ENCODE peak calls at places on chromosome 18, in ten cellular contexts. S, Z, W, I, M, R, Q, E, V and A are unnamed samples.

GRCh38 chr18:79197531-79197930 is 128.3 kb downstream of the ATP9B start:
- DNase-seq in S (no peak), Z (no peak), R (no peak), I (no peak), V (no peak), W (no peak), E (no peak), Q (no peak), M (no peak), A (no peak)

GRCh38 chr18:44909191-44909719 is 228.6 kb downstream of the SETBP1 start:
- DNase-seq in Q (no peak), V (no peak), I (no peak), W (no peak), E (peak; percentile 23), S (no peak), M (peak; percentile 43), Z (no peak), R (no peak), A (no peak)

GRCh38 chr18:55079481-55080350 is 120.5 kb upstream of the CCDC68 start:
- DNase-seq in Z (no peak), Q (no peak), M (peak; percentile 23), S (no peak), E (peak; percentile 67), I (no peak), R (no peak), W (no peak), V (no peak), A (no peak)

GRCh38 chr18:49206717-49207116 is 253.7 kb downstream of the DYM start:
- DNase-seq in I (no peak), R (no peak), S (no peak), W (no peak), E (peak; percentile 11), M (no peak), Q (no peak), V (no peak), Z (no peak), A (no peak)

GRCh38 chr18:58129019-58129374 is 85.0 kb downstream of the NEDD4L start:
- DNase-seq in Z (no peak), V (no peak), E (no peak), S (no peak), Q (no peak), M (no peak), I (no peak), W (no peak), R (no peak), A (no peak)

GRCh38 chr18:72878143-72878542 is 10.4 kb upstream of the NETO1 start:
- DNase-seq in E (no peak), R (no peak), W (no peak), Z (no peak), V (no peak), M (no peak), Q (no peak), S (no peak), I (no peak), A (no peak)

GRCh38 chr18:32438173-32438572 is 32.5 kb downstream of the GAREM1 start:
- DNase-seq in E (no peak), M (no peak), R (no peak), W (no peak), V (no peak), Z (peak; percentile 12), I (peak; percentile 24), S (no peak), Q (no peak), A (no peak)

GRCh38 chr18:21115519-21116411 is 4.2 kb upstream of the ROCK1 start:
- DNase-seq in M (no peak), S (peak; percentile 33), I (no peak), V (no peak), E (peak; percentile 74), Q (no peak), Z (no peak), W (no peak), R (no peak), A (no peak)

GRCh38 chr18:27363918-27364317 is 178.8 kb upstream of the CHST9 start:
- DNase-seq in Z (no peak), E (peak; percentile 20), V (no peak), Q (no peak), S (no peak), R (no peak), W (no peak), I (no peak), M (no peak), A (no peak)

GRCh38 chr18:70493461-70493860 is 204.6 kb downstream of the SOCS6 start:
- DNase-seq in V (no peak), M (no peak), R (no peak), Q (no peak), Z (no peak), S (no peak), E (no peak), W (no peak), I (no peak), A (no peak)

GRCh38 chr18:70494524-70494923 is 205.7 kb downstream of the SOCS6 start:
- DNase-seq in V (no peak), E (no peak), R (no peak), M (no peak), Z (no peak), Q (no peak), S (no peak), W (no peak), I (no peak), A (no peak)

GRCh38 chr18:70490008-70490933 is 201.4 kb downstream of the SOCS6 start:
- DNase-seq in Z (peak; percentile 50), W (peak; percentile 20), M (no peak), Q (no peak), V (no peak), R (peak; percentile 33), I (no peak), S (peak; percentile 52), E (peak; percentile 29), A (peak; percentile 13)

GRCh38 chr18:70489556-70489955 is 200.7 kb downstream of the SOCS6 start:
- DNase-seq in M (no peak), V (no peak), W (no peak), Z (no peak), Q (no peak), E (no peak), S (no peak), R (no peak), I (no peak), A (no peak)

DNA sequence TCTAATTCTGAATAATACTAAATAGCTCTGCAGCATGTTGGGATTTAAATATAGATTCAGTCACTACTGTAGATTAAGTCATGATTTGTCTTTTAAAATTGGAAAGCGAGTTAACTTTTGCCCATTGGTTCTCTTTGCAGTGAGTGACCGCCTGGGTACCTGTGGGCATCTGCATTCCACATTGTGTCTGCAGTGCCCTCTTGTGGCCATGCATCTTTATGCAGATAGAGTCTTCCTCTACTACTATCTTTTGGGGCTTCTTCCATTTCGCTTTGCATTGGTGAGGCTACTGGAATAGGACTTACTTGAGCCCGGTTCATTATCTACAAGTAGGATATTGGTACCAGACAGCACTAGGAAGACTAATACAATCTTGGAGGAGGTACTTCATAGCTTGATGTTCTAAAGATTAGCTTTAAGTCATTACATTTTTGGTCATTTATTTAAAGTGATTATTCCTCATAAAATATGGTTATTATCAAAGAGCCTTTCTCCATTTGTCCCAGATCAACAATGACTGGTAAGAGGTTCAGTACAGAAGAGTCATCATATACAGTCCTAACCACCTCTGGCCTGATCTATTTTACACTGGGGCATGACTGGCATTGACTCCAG is 203.0 kb downstream of the SOCS6 start:
- DNase-seq in S (peak; percentile 41), E (peak; percentile 19), R (peak; percentile 24), V (no peak), Q (no peak), I (no peak), Z (peak; percentile 73), W (peak; percentile 31), M (no peak), A (peak; percentile 38)
- TF ChIP-seq CTCF in S (peak; percentile 88), E (peak; percentile 86), R (peak; percentile 85), V (peak; percentile 63), Q (no peak), I (peak; percentile 77), Z (peak; percentile 92), W (peak; percentile 84), M (peak; percentile 31), A (peak; percentile 58)

DNA sequence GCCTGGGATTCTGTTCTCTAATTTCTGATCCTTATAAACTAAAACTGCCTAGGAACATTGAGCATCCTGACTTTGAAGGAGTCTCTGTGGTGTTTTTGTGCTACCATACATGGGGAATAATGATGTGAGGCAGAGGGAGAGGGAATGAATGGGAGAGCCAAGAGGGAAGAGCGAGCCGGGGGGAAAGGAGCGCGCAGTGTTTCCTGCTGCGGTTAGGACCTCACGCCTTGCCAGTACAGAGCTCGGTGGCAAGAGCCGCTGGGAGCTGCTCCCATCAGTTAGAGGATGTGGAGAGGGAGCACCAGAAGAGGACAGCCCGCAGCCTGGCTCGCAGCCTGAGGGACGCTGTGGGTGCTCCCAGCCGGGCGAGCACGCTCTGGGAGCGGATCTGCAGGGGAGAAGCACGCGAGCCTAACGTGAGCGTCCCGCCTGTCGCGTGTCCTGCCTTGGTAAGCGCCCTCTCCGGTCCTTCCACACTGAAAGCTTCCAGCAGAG is 114.7 kb downstream of the FAM210A start:
- DNase-seq in R (peak; percentile 36), W (no peak), I (peak; percentile 44), V (peak; percentile 91), M (no peak), Q (peak; percentile 85), Z (peak; percentile 31), S (peak; percentile 23), E (peak; percentile 63), A (no peak)
- TF ChIP-seq CTCF in R (no peak), W (no peak), I (no peak), V (no peak), M (no peak), Q (no peak), Z (no peak), S (no peak), E (no peak), A (no peak)

GRCh38 chr18:11160303-11160702 is 10.9 kb upstream of the PIEZO2 start:
- DNase-seq in W (no peak), V (no peak), M (no peak), I (no peak), Z (no peak), R (no peak), Q (no peak), E (no peak), S (no peak), A (no peak)

GRCh38 chr18:11165952-11166351 is 16.6 kb upstream of the PIEZO2 start:
- DNase-seq in I (no peak), Z (no peak), V (no peak), R (no peak), Q (no peak), W (no peak), E (no peak), S (no peak), M (no peak), A (no peak)

GRCh38 chr18:11165138-11165537 is 15.8 kb upstream of the PIEZO2 start:
- DNase-seq in Q (no peak), S (no peak), Z (no peak), M (no peak), R (no peak), E (no peak), V (no peak), W (no peak), I (no peak), A (no peak)

GRCh38 chr18:11162889-11163288 is 13.5 kb upstream of the PIEZO2 start:
- DNase-seq in R (no peak), M (no peak), Z (no peak), I (no peak), W (no peak), S (no peak), Q (no peak), E (no peak), V (no peak), A (no peak)

GRCh38 chr18:11163668-11164067 is 14.3 kb upstream of the PIEZO2 start:
- DNase-seq in I (no peak), Z (peak; percentile 57), Q (no peak), W (no peak), M (no peak), V (no peak), S (peak; percentile 39), E (no peak), R (no peak), A (peak; percentile 28)
- TF ChIP-seq CTCF in I (peak; percentile 27), Z (peak; percentile 64), Q (no peak), W (no peak), M (no peak), V (peak; percentile 37), S (peak; percentile 74), E (peak; percentile 63), R (no peak), A (peak; percentile 28)

GRCh38 chr18:63844254-63844653 is 43.3 kb upstream of the SERPINB2 start:
- DNase-seq in Q (no peak), V (no peak), E (peak; percentile 31), M (no peak), S (peak; percentile 57), Z (no peak), R (no peak), W (no peak), I (no peak), A (no peak)
- TF ChIP-seq CTCF in Q (peak; percentile 16), V (peak; percentile 38), E (peak; percentile 52), M (no peak), S (peak; percentile 44), Z (peak; percentile 52), R (no peak), W (no peak), I (peak; percentile 18), A (no peak)